ENCODE peak calls at places on chromosomes 16 and 17, in four cellular contexts. F is hippocampal formation, S is amniotic stem cell, Y is NCI-H82. P is an unnamed sample.

GRCh38 chr16:75745242-75745641 is 19.0 kb upstream of the CPHXL start:
- DNase-seq in Y (no peak), S (no peak), F (no peak), P (no peak)

GRCh38 chr16:35176449-35176848 is 1717.0 kb downstream of the TP53TG3F start:
- DNase-seq in F (no peak), Y (no peak), S (no peak), P (no peak)

GRCh38 chr16:70646260-70647241 is at the start of gene IL34:
- DNase-seq in F (no peak), Y (no peak), S (no peak), P (no peak)

GRCh38 chr17:78617371-78618061 is 40.3 kb upstream of the DNAH17 start:
- DNase-seq in F (no peak), Y (no peak), S (no peak), P (no peak)

GRCh38 chr17:59431606-59432005 is 100.2 kb downstream of the YPEL2 start:
- DNase-seq in Y (no peak), S (no peak), F (no peak), P (no peak)

GRCh38 chr16:86027366-86028126 is 128.6 kb downstream of the IRF8 start:
- DNase-seq in F (no peak), Y (no peak), S (no peak), P (no peak)

GRCh38 chr16:49663081-49664057 is 192.5 kb downstream of the ZNF423 start:
- DNase-seq in F (no peak), S (no peak), Y (no peak), P (no peak)

GRCh38 chr16:13390093-13390985 is 488.9 kb downstream of the SHISA9 start:
- DNase-seq in F (no peak), Y (no peak), S (no peak), P (no peak)

GRCh38 chr16:8605554-8605953 is 15.2 kb upstream of the TMEM114 start:
- DNase-seq in Y (no peak), F (no peak), S (no peak), P (no peak)

GRCh38 chr17:50183439-50184001 is 17.7 kb downstream of the SGCA start:
- DNase-seq in F (no peak), Y (no peak), S (no peak), P (no peak)

GRCh38 chr16:12254566-12254965 is 278.0 kb downstream of the SNX29 start:
- DNase-seq in F (no peak), S (no peak), Y (no peak), P (no peak)

GRCh38 chr17:53058031-53058430 is 764.7 kb upstream of the KIF2B start:
- DNase-seq in S (no peak), F (no peak), Y (no peak), P (no peak)

GRCh38 chr17:41544497-41544896 is 16.4 kb upstream of the KRT19 start:
- DNase-seq in S (no peak), Y (peak; percentile 21), F (no peak), P (no peak)

GRCh38 chr17:55693244-55694216 is 29.1 kb downstream of the TMEM100 start:
- DNase-seq in Y (no peak), F (no peak), S (no peak), P (no peak)

GRCh38 chr17:74430385-74430705 is 1.5 kb upstream of the GPRC5C start:
- DNase-seq in Y (no peak), S (no peak), F (no peak), P (no peak)

GRCh38 chr16:86735727-86736126 is 157.4 kb downstream of the FOXL1 start:
- DNase-seq in F (no peak), Y (peak; percentile 57), S (no peak), P (no peak)

GRCh38 chr17:41678411-41678906 is 10.2 kb upstream of the EIF1 start:
- DNase-seq in F (no peak), S (no peak), Y (no peak), P (no peak)

GRCh38 chr17:37067555-37068111 is 118.9 kb downstream of the AATF start:
- DNase-seq in S (peak; percentile 28), Y (peak; percentile 62), F (no peak), P (peak; percentile 14)

GRCh38 chr16:80280557-80280956 is 260.2 kb upstream of the DYNLRB2 start:
- DNase-seq in F (no peak), Y (no peak), S (no peak), P (no peak)

GRCh38 chr17:11948791-11949190 is 48.5 kb downstream of the ZNF18 start:
- DNase-seq in F (no peak), Y (no peak), S (peak; percentile 65), P (peak; percentile 18)

GRCh38 chr17:35981908-35982330 is 622 bp upstream of the CCL16 start:
- DNase-seq in Y (peak; percentile 51), S (no peak), F (no peak), P (no peak)

GRCh38 chr16:63230383-63230782 is 1194.1 kb upstream of the CDH8 start:
- DNase-seq in S (no peak), F (no peak), Y (no peak), P (no peak)